ENCODE peak calls at places on chromosome 9, in five cellular contexts. X is transverse colon, S is breast epithelium, O is GM12878, M is H1. Q is an unnamed sample. For H3K9me3, the result is how much of the 10 kb centered on the place peaks cover.

GRCh38 chr9:118129541-118129940 is 425.3 kb downstream of the TLR4 start:
- DNase-seq in X (no peak), S (no peak), M (no peak), O (no peak), Q (no peak)

GRCh38 chr9:2846115-2846514 is 2.2 kb upstream of the PUM3 start:
- DNase-seq in M (no peak), O (no peak), X (no peak), S (no peak), Q (no peak)

GRCh38 chr9:127763918-127764384 is 14.5 kb downstream of the SH2D3C start:
- DNase-seq in O (no peak), M (no peak), S (no peak), X (peak), Q (no peak)

GRCh38 chr9:104069288-104069687 is 24.8 kb upstream of the SMC2 start:
- DNase-seq in S (no peak), X (no peak), M (no peak), O (no peak), Q (no peak)

GRCh38 chr9:13756943-13757342 is 477.5 kb upstream of the MPDZ start:
- DNase-seq in O (no peak), M (no peak), S (no peak), X (no peak), Q (no peak)

GRCh38 chr9:105064248-105065118 is 136.5 kb upstream of the ABCA1 start:
- DNase-seq in M (no peak), X (peak), O (no peak), S (peak), Q (no peak)

GRCh38 chr9:71816782-71817549 is 48.7 kb upstream of the CEMIP2 start:
- DNase-seq in M (no peak), S (no peak), O (no peak), X (no peak), Q (no peak)

GRCh38 chr9:120538339-120538738 is 41.6 kb downstream of the CDK5RAP2 start:
- DNase-seq in X (no peak), M (no peak), O (no peak), S (no peak), Q (no peak)

GRCh38 chr9:123373447-123373923 is 17.5 kb downstream of the CRB2 start:
- DNase-seq in S (no peak), O (no peak), X (no peak), M (no peak), Q (no peak)

DNA sequence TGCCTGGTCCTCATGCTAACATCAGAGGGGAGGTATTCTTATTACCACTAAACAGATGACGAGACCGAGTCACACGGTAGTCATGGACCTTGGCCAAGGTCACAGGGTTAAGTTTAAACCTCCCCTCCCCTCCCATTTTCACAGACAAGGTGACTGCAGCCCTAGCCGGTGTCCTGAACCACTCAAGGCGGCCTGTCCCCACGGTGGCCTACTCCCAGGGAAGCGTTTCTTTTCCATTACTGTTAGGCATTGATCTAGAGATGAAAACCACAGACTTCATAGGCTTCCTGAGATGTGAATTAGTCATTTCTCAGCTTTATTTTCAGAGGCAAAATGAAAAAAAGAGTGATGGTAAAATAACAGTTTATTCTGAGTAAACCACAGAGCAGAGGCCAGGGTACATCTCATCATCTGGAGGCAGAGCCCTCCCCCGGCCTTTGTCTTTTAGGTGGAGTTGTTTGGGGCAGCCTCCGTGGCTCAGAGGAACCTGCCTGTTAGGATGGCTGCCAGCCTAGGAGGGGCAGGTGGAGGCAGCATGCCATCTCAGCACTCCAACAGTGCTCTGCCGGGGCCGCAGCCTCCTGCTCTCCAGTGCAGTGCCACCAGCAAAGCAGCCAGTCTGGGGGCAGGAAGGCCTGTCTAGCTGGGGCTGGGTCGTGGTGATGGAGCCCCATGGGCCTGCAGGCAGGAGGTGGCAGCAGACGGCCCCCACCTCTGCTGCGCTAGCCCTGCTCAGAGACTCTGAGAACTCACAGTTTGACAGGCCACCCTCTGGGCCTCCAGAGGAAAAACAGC is 71.2 kb downstream of the RAPGEF1 start:
- DNase-seq in S (no peak), O (peak), M (no peak), X (no peak), Q (no peak)
- TF ChIP-seq POLR2AphosphoS5 in S (no peak), O (no peak), M (no peak), X (no peak), Q (no peak)

GRCh38 chr9:115135786-115136185 is 17.8 kb upstream of the TNC start:
- DNase-seq in O (no peak), X (no peak), S (no peak), M (no peak), Q (no peak)
- H3K4me3 ChIP-seq in O (no peak), X (no peak), S (no peak), M (no peak), Q (no peak)

GRCh38 chr9:137971477-137972138 is 94.0 kb downstream of the CACNA1B start:
- DNase-seq in S (no peak), O (no peak), X (no peak), M (no peak), Q (no peak)
- H3K9me3 ChIP-seq in S (under half), O (under half), X (under half), M (under half), Q (under half)

GRCh38 chr9:92438900-92439526 is 14.7 kb upstream of the OMD start:
- DNase-seq in X (no peak), S (no peak), O (no peak), M (no peak), Q (no peak)

GRCh38 chr9:92444841-92445240 is 20.6 kb upstream of the OMD start:
- DNase-seq in S (no peak), O (no peak), M (no peak), X (no peak), Q (no peak)

GRCh38 chr9:92435263-92435662 is 11.0 kb upstream of the OMD start:
- DNase-seq in X (no peak), O (no peak), M (no peak), S (no peak), Q (no peak)

GRCh38 chr9:92439921-92440750 is 15.9 kb upstream of the OMD start:
- DNase-seq in S (no peak), X (no peak), O (no peak), M (no peak), Q (no peak)

GRCh38 chr9:92440751-92441046 is 16.4 kb upstream of the OMD start:
- DNase-seq in X (no peak), O (peak), S (no peak), M (no peak), Q (no peak)
- TF ChIP-seq POLR2AphosphoS5 in X (no peak), O (no peak), S (no peak), M (no peak), Q (no peak)

DNA sequence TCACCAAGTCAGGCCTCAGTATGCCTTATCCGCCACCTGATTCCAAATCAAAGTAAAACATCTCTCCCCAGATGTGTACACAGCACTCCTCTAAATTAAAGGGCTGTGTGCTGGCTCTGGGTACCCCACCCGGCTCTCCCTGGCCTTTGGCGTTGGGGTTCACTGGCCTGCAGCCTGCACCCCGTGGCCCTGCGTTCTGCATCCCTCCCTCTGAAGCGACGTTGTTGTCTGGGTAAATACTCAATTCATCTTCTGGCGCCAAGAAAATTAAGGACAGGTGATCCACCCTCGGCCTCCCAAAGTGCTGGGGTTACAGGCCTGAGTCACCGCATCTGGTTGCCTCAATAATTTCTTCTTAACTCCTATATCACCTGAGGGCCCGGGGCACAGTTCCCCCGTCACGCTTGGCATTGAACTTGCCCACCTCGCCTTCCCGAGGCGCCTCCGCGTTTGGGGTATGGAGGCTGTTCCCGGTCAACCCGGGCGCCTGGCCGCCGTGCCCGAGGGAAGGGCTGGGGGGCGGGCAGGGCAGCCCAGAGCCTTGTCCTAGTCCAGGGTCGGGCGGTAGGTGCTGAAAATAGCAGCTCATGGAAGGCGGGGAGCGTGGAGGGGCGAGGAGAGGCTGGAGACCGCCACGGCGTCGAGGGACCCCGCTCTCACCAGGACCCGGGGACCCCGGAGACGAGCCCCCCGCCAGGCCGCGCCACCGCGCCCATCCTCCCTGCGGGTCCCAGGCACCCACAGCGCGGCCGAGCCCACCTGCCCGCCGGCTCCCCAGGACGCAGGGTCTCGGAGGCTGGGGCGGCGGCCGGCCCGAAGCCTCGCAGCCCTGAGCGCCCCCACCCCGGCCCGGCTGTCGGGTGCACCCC is 531 bp downstream of the ABO start:
- DNase-seq in S (no peak), O (no peak), X (no peak), M (no peak), Q (no peak)
- H3K4me3 ChIP-seq in S (peak), O (no peak), X (peak), M (peak), Q (no peak)

GRCh38 chr9:78210841-78211301 is 25.0 kb upstream of the CEP78 start:
- DNase-seq in S (no peak), M (no peak), O (peak), X (no peak), Q (no peak)
- H3K9me3 ChIP-seq in S (under half), M (under half), O (under half), X (under half), Q (under half)

GRCh38 chr9:111759762-111760639 is 34.7 kb downstream of the SHOC1 start:
- DNase-seq in O (peak), X (peak), M (no peak), S (no peak), Q (peak)
- TF ChIP-seq POLR2AphosphoS5 in O (no peak), X (peak), M (no peak), S (no peak), Q (no peak)

DNA sequence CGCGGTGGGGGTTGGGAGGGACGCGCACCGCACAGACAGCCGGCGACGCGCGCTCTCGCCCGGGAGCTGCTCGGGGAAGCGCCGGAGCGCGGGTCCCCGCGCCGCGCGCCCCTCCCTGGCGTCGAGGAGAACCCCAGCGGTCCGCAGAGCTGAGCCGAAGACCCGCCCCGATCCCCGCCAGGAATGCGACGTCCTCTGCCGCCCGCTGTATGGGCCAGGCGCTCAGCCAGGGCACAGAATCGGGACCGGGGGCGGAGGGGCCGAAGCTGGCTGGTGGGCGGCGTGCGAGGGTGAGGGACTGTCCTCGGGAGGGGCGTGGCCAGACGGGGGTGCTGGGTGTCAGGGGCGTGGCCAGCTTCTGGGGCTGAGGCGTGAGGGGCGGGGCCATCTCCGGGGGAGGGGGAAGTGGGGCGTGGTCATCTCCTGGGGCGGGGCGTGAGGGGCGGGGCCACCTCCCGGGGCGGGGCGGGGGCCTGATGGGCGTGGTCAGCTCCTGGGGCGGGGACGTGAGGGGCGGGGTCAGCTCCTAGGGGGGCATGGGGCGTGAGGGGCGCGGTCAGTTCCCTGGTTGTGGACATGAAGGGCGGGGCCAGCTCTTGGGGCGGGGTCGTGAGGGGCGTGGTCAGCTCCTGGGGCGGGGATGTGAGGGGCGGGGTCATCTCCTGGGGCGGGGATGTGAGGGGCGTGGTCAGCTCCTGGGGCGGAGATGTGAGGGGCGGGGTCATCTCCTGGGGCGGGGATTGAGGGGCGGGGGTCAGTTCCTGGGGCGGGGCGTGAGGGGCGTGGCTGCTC is 965 bp downstream of the PTGDS start:
- DNase-seq in O (no peak), S (peak), M (peak), X (peak), Q (no peak)
- H3K4me3 ChIP-seq in O (no peak), S (peak), M (peak), X (peak), Q (peak)

Q was measured in SK-N-MC.